ENCODE peak calls at places on chromosomes 3 and 15, in four cellular contexts. L, T, R and M are unnamed samples.
A peak's percentile ranks its signal among the peaks of the same experiment; 100 is the strongest.

GRCh38 chr15:83398591-83398990 is 48.5 kb upstream of the SH3GL3 start:
- DNase-seq in L (peak; percentile 5), T (no peak), R (no peak), M (no peak)

GRCh38 chr15:57340673-57341259 is 35.5 kb upstream of the CGNL1 start:
- DNase-seq in L (peak; percentile 74), T (peak; percentile 56), R (peak; percentile 61), M (peak; percentile 50)

GRCh38 chr3:9730747-9731205 is 759 bp upstream of the BRPF1 start:
- DNase-seq in L (no peak), T (no peak), R (peak; percentile 73), M (no peak)

GRCh38 chr3:127899769-127900168 is 15.3 kb upstream of the KBTBD12 start:
- DNase-seq in L (no peak), T (no peak), R (no peak), M (no peak)

GRCh38 chr3:21894459-21895083 is 143.6 kb upstream of the ZNF385D start:
- DNase-seq in L (peak; percentile 62), T (no peak), R (no peak), M (peak; percentile 21)

GRCh38 chr15:74845208-74845568 is 2.2 kb upstream of the ULK3 start:
- DNase-seq in L (no peak), T (no peak), R (no peak), M (no peak)

GRCh38 chr3:37628711-37629301 is 232.9 kb upstream of the CTDSPL start:
- DNase-seq in L (peak; percentile 62), T (no peak), R (no peak), M (no peak)

GRCh38 chr15:47876986-47877385 is 159.7 kb downstream of the SEMA6D start:
- DNase-seq in L (no peak), T (no peak), R (no peak), M (no peak)

GRCh38 chr3:175193815-175194518 is 334.8 kb downstream of the NAALADL2 start:
- DNase-seq in L (peak; percentile 16), T (no peak), R (no peak), M (peak; percentile 79)

GRCh38 chr3:33063651-33064051 is 33.3 kb downstream of the GLB1 start:
- DNase-seq in L (no peak), T (peak; percentile 60), R (no peak), M (peak; percentile 41)

GRCh38 chr3:124467980-124468902 is 262.0 kb upstream of the UMPS start:
- DNase-seq in L (peak; percentile 52), T (peak; percentile 48), R (peak; percentile 61), M (peak; percentile 74)

GRCh38 chr3:98343647-98344507 is 9.8 kb upstream of the OR5K4 start:
- DNase-seq in L (peak; percentile 17), T (peak; percentile 60), R (peak; percentile 40), M (peak; percentile 81)